ENCODE peak calls at places on chromosomes 6 and 20, in nine cellular contexts. A is left ventricle myocardium inferior; C is IMR-90; G is CD8-positive, alpha-beta T cell; I is Peyer's patch; R is right atrium auricular region; S is lower lobe of right lung; E is aorta; Q is naive thymus-derived CD4-positive, alpha-beta T cell. U is an unnamed sample. For H3K9me3 and H3K4me1, the result is how much of the 10 kb centered on the place peaks cover.

GRCh38 chr6:11425431-11425871 is 112.1 kb upstream of the TMEM170B start:
- DNase-seq in A (no peak), C (no peak), G (no peak), I (no peak), R (no peak), S (no peak), E (no peak), Q (no peak), U (no peak)

GRCh38 chr6:53793318-53793975 is 1.4 kb upstream of the LRRC1 start:
- DNase-seq in A (no peak), C (peak), G (no peak), I (peak), R (no peak), S (peak), E (no peak), Q (peak), U (peak)

GRCh38 chr20:14777571-14777970 is 440.2 kb upstream of the FLRT3 start:
- DNase-seq in A (no peak), C (no peak), G (no peak), I (no peak), R (no peak), S (no peak), E (no peak), Q (no peak), U (no peak)

GRCh38 chr20:32820000-32820697 is 395 bp downstream of the MAPRE1 start:
- DNase-seq in A (peak), C (peak), G (peak), I (no peak), R (no peak), S (peak), E (peak), Q (peak), U (peak)

GRCh38 chr6:120826253-120826652 is 508.0 kb downstream of the TBC1D32 start:
- DNase-seq in A (no peak), C (no peak), G (no peak), I (no peak), R (no peak), S (no peak), E (no peak), Q (no peak), U (peak)

GRCh38 chr6:151379933-151380847 is 11.2 kb downstream of the ZBTB2 start:
- DNase-seq in A (no peak), C (no peak), G (no peak), I (no peak), R (no peak), S (no peak), E (no peak), Q (peak), U (no peak)

GRCh38 chr6:105321207-105321606 is 81.7 kb downstream of the PREP start:
- DNase-seq in A (no peak), C (no peak), G (no peak), I (no peak), R (no peak), S (no peak), E (no peak), Q (no peak), U (no peak)

GRCh38 chr6:89707766-89708165 is 69.2 kb upstream of the LYRM2 start:
- DNase-seq in A (no peak), C (no peak), G (no peak), I (no peak), R (no peak), S (no peak), E (no peak), Q (no peak), U (no peak)

GRCh38 chr6:1596088-1596852 is 13.4 kb upstream of the FOXC1 start:
- DNase-seq in A (peak), C (peak), G (peak), I (peak), R (peak), S (peak), E (peak), Q (peak), U (peak)

GRCh38 chr6:129141499-129141898 is 258.6 kb downstream of the LAMA2 start:
- DNase-seq in A (no peak), C (peak), G (no peak), I (no peak), R (no peak), S (no peak), E (no peak), Q (no peak), U (no peak)

GRCh38 chr20:46192376-46192944 is 74.3 kb downstream of the CD40 start:
- DNase-seq in A (no peak), C (no peak), G (no peak), I (no peak), R (no peak), S (no peak), E (no peak), Q (no peak), U (no peak)

GRCh38 chr6:142058216-142058925 is 74.4 kb upstream of the GJE1 start:
- DNase-seq in A (no peak), C (no peak), G (no peak), I (no peak), R (no peak), S (no peak), E (no peak), Q (no peak), U (no peak)

GRCh38 chr20:22001886-22002285 is 296.4 kb downstream of the PAX1 start:
- DNase-seq in A (no peak), C (no peak), G (no peak), I (no peak), R (no peak), S (no peak), E (no peak), Q (no peak), U (no peak)

GRCh38 chr6:25175216-25175615 is 104.0 kb upstream of the CARMIL1 start:
- DNase-seq in A (no peak), C (peak), G (no peak), I (no peak), R (no peak), S (no peak), E (no peak), Q (no peak), U (no peak)

GRCh38 chr6:12761376-12762115 is 45.0 kb downstream of the PHACTR1 start:
- DNase-seq in A (no peak), C (no peak), G (no peak), I (no peak), R (no peak), S (no peak), E (no peak), Q (no peak), U (no peak)

GRCh38 chr20:48828734-48829460 is 1.1 kb upstream of the PREX1 start:
- DNase-seq in A (no peak), C (no peak), G (no peak), I (no peak), R (no peak), S (no peak), E (no peak), Q (no peak), U (no peak)

GRCh38 chr20:6636209-6637159 is 131.0 kb upstream of the BMP2 start:
- DNase-seq in A (no peak), C (peak), G (no peak), I (no peak), R (no peak), S (no peak), E (no peak), Q (no peak), U (no peak)

GRCh38 chr6:2026133-2026532 is 219.3 kb downstream of the GMDS start:
- DNase-seq in A (no peak), C (no peak), G (no peak), I (no peak), R (no peak), S (no peak), E (no peak), Q (no peak), U (no peak)

GRCh38 chr6:160788806-160789205 is 86.8 kb downstream of the PLG start:
- DNase-seq in A (no peak), C (no peak), G (no peak), I (no peak), R (no peak), S (no peak), E (no peak), Q (no peak), U (no peak)

GRCh38 chr6:127999032-127999431 is 98.2 kb upstream of the THEMIS start:
- DNase-seq in A (no peak), C (no peak), G (no peak), I (no peak), R (no peak), S (no peak), E (no peak), Q (no peak), U (no peak)

GRCh38 chr6:116542426-116542825 is 3.1 kb downstream of the TRAPPC3L start:
- DNase-seq in A (no peak), C (no peak), G (no peak), I (no peak), R (no peak), S (no peak), E (no peak), Q (no peak), U (no peak)

GRCh38 chr6:29743025-29743424 is 19.8 kb downstream of the HLA-F start:
- DNase-seq in A (no peak), C (no peak), G (no peak), I (no peak), R (no peak), S (no peak), E (no peak), Q (no peak), U (no peak)

GRCh38 chr6:17986656-17987575 is 519 bp downstream of the KIF13A start:
- DNase-seq in A (peak), C (peak), G (no peak), I (peak), R (peak), S (peak), E (peak), Q (no peak), U (peak)

GRCh38 chr6:31356216-31356945 is 598 bp downstream of the HLA-B start:
- DNase-seq in A (peak), C (peak), G (peak), I (peak), R (no peak), S (peak), E (peak), Q (peak), U (peak)

GRCh38 chr6:38459291-38459690 is 180.4 kb downstream of the BTBD9 start:
- DNase-seq in A (no peak), C (peak), G (no peak), I (no peak), R (no peak), S (no peak), E (no peak), Q (no peak), U (no peak)

GRCh38 chr20:51374961-51375360 is 167.6 kb downstream of the NFATC2 start:
- DNase-seq in A (no peak), C (no peak), G (no peak), I (no peak), R (no peak), S (no peak), E (peak), Q (no peak), U (peak)

GRCh38 chr6:121515615-121516265 is 80.3 kb downstream of the GJA1 start:
- DNase-seq in A (no peak), C (peak), G (no peak), I (no peak), R (no peak), S (no peak), E (no peak), Q (no peak), U (no peak)

GRCh38 chr6:70270287-70271005 is 32.4 kb downstream of the COL9A1 start:
- DNase-seq in A (no peak), C (no peak), G (no peak), I (no peak), R (no peak), S (no peak), E (no peak), Q (no peak), U (no peak)

GRCh38 chr6:35663447-35664235 is 25.1 kb downstream of the FKBP5 start:
- DNase-seq in A (no peak), C (peak), G (no peak), I (no peak), R (no peak), S (no peak), E (no peak), Q (peak), U (no peak)

GRCh38 chr20:32461836-32462600 is 103.9 kb downstream of the ASXL1 start:
- DNase-seq in A (no peak), C (no peak), G (no peak), I (no peak), R (no peak), S (no peak), E (no peak), Q (no peak), U (peak)

GRCh38 chr6:8589941-8590676 is 154.8 kb upstream of the SLC35B3 start:
- DNase-seq in A (no peak), C (no peak), G (no peak), I (no peak), R (no peak), S (no peak), E (no peak), Q (no peak), U (no peak)

GRCh38 chr20:29743101-29743931 is 1514.1 kb upstream of the DEFB115 start:
- DNase-seq in A (no peak), C (no peak), G (no peak), I (no peak), R (no peak), S (no peak), E (peak), Q (no peak), U (no peak)

GRCh38 chr20:29742699-29743100 is 1514.8 kb upstream of the DEFB115 start:
- DNase-seq in A (no peak), C (no peak), G (no peak), I (no peak), R (no peak), S (no peak), E (peak), Q (no peak), U (no peak)

GRCh38 chr20:29740951-29741593 is 1516.4 kb upstream of the DEFB115 start:
- DNase-seq in A (no peak), C (no peak), G (no peak), I (no peak), R (no peak), S (no peak), E (peak), Q (no peak), U (no peak)

GRCh38 chr20:29741594-29741893 is 1515.9 kb upstream of the DEFB115 start:
- DNase-seq in A (no peak), C (no peak), G (no peak), I (no peak), R (no peak), S (no peak), E (no peak), Q (no peak), U (no peak)

GRCh38 chr20:29741894-29742698 is 1515.4 kb upstream of the DEFB115 start:
- DNase-seq in A (no peak), C (no peak), G (no peak), I (no peak), R (no peak), S (no peak), E (peak), Q (no peak), U (no peak)
- H3K9me3 ChIP-seq in A (half or more), C (under half), G (under half), I (under half), R (under half), S (under half), E (under half), Q (under half), U (under half)

GRCh38 chr6:32945953-32946352 is 5.1 kb upstream of the HLA-DMB start:
- DNase-seq in A (no peak), C (no peak), G (no peak), I (no peak), R (no peak), S (no peak), E (no peak), Q (no peak), U (no peak)

GRCh38 chr6:32945106-32945761 is 4.4 kb upstream of the HLA-DMB start:
- DNase-seq in A (no peak), C (peak), G (peak), I (no peak), R (no peak), S (no peak), E (no peak), Q (no peak), U (no peak)

GRCh38 chr6:32949113-32949512 is 3.8 kb downstream of the HLA-DMA start:
- DNase-seq in A (no peak), C (no peak), G (no peak), I (no peak), R (no peak), S (no peak), E (no peak), Q (no peak), U (no peak)

GRCh38 chr6:32947552-32948465 is 5.1 kb downstream of the HLA-DMA start:
- DNase-seq in A (no peak), C (peak), G (peak), I (no peak), R (no peak), S (no peak), E (no peak), Q (peak), U (no peak)

DNA sequence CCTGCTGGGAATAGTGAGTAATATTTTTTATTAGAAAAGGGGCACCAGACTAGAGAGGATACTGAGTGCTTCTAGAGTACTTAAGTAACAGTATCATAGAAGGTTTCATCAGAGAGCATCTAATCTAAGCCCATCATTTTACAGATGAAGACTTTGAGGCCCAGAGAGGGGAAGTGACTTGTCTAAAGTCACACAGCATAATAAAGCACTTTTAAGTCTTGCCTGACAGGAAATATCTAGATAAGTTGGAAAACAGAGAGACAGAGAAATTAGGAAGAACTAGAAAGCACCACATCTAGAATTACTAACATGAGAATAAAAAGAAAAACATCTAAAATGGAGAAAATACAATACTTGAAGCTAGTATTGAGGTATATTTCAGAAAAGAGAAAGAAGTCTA is 6.0 kb downstream of the HLA-DMA start:
- DNase-seq in A (no peak), C (no peak), G (no peak), I (no peak), R (no peak), S (no peak), E (no peak), Q (no peak), U (no peak)
- H3K4me1 ChIP-seq in A (under half), C (under half), G (under half), I (under half), R (under half), S (half or more), E (under half), Q (under half), U (under half)

GRCh38 chr6:158654498-158654897 is 4.6 kb downstream of the SYTL3 start:
- DNase-seq in A (peak), C (peak), G (no peak), I (no peak), R (peak), S (peak), E (no peak), Q (no peak), U (peak)

GRCh38 chr6:158654960-158655485 is 5.2 kb downstream of the SYTL3 start:
- DNase-seq in A (no peak), C (peak), G (no peak), I (no peak), R (peak), S (no peak), E (no peak), Q (no peak), U (no peak)

GRCh38 chr6:158653577-158654354 is 3.9 kb downstream of the SYTL3 start:
- DNase-seq in A (no peak), C (peak), G (peak), I (no peak), R (peak), S (peak), E (no peak), Q (peak), U (no peak)

GRCh38 chr6:158660331-158660730 is 10.5 kb downstream of the SYTL3 start:
- DNase-seq in A (no peak), C (no peak), G (peak), I (no peak), R (no peak), S (peak), E (no peak), Q (peak), U (no peak)

DNA sequence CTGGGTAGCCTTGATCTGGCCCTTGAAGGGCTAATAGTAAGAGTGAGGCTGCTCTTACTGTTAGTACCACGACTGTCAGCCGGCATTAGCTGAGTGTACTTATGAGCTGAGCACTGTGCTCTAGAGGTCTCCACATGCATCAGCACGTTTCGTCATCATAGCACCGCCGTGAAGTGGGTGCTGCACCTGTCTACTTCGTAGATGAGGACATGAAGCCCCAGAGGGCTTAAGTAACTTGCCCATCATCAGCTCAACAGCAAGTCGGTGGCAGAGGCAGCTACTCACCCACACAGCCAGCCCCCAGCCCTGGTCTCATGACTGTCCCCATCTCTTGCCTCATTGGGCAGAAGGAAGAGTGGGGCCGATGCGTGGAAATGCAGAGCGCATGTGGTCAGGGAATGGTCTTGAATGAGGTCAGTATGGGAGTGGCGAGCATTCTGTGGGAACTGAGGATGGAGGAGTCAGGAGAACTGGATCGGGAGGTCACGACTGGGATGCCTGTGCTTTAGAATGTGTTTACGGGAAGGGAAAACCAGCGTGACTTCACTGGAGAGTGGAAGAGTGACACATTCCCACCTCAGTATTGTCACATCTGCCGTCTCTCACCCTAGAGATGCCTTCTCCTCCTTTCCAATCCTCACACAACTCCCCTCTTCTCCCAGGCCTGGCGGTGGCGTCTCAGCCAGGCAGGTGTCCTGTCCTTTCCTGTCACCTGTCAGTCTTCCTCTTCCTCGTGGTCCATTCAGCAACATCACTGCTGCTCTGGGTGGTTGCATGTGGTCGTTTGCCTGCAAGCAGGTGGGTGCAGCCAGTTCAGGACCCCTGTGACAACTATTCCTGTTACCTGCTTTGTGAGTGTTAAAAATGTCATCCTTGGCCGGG is 6.0 kb downstream of the SYTL3 start:
- DNase-seq in A (no peak), C (peak), G (no peak), I (no peak), R (peak), S (peak), E (no peak), Q (no peak), U (no peak)
- H3K4me3 ChIP-seq in A (no peak), C (no peak), G (no peak), I (no peak), R (no peak), S (no peak), E (no peak), Q (peak), U (no peak)

GRCh38 chr6:167695831-167696230 is 130.9 kb upstream of the AFDN start:
- DNase-seq in A (no peak), C (no peak), G (no peak), I (no peak), R (no peak), S (no peak), E (no peak), Q (no peak), U (no peak)
- H3K9me3 ChIP-seq in A (under half), C (under half), G (under half), I (under half), R (under half), S (under half), E (under half), Q (under half), U (under half)

DNA sequence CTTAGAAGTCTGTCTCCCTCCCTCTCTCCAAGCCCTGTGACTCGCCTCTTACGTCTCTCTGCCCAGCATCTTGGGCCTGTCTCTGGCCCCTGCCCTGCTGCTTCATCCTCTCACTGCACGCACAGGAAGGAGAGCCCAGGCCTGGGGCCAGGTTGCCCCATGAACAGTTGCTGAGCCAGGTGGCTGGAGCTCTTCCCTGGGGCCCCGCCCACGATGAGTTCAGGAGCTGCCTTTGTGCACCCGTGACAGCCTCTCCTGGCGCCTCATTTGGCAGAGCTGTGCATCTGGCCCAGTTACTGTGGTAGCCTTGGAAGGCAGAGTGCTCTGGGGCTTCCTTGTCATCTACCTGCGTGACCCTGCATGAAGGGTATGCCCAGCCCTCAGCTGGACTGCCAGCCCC is 44.5 kb downstream of the SLC52A3 start:
- DNase-seq in A (peak), C (no peak), G (no peak), I (no peak), R (no peak), S (no peak), E (peak), Q (no peak), U (peak)
- H3K4me1 ChIP-seq in A (under half), C (under half), G (under half), I (under half), R (under half), S (under half), E (under half), Q (under half), U (under half)

U was measured in right cardiac atrium.